ENCODE peak calls at places on chromosome 12, in four cellular contexts. W, N, S and T are unnamed samples.

GRCh38 chr12:75578546-75578945 is 67.1 kb upstream of the KRR1 start:
- DNase-seq in S (no peak), N (no peak), W (no peak), T (no peak)

GRCh38 chr12:19689801-19690472 is 250.6 kb downstream of the AEBP2 start:
- DNase-seq in W (no peak), N (no peak), S (peak; percentile 82), T (no peak)

GRCh38 chr12:121805800-121806555 is 2.2 kb downstream of the SETD1B start:
- DNase-seq in S (no peak), W (no peak), N (no peak), T (no peak)

GRCh38 chr12:104177663-104178501 is 37.7 kb upstream of the TXNRD1 start:
- DNase-seq in S (peak; percentile 26), N (peak; percentile 97), W (peak; percentile 97), T (peak; percentile 69)

GRCh38 chr12:92208613-92209121 is 63.0 kb upstream of the BTG1 start:
- DNase-seq in W (no peak), N (peak; percentile 31), S (no peak), T (no peak)

GRCh38 chr12:57740656-57741412 is 2.3 kb upstream of the AGAP2 start:
- DNase-seq in N (no peak), S (no peak), W (no peak), T (no peak)

GRCh38 chr12:57523706-57524614 is 1.3 kb downstream of the MBD6 start:
- DNase-seq in W (no peak), N (no peak), S (no peak), T (no peak)

GRCh38 chr12:81492131-81492720 is 266.9 kb downstream of the PPFIA2 start:
- DNase-seq in N (no peak), S (no peak), W (no peak), T (no peak)

GRCh38 chr12:56695327-56696101 is 7.4 kb upstream of the PTGES3 start:
- DNase-seq in W (no peak), N (peak; percentile 55), S (no peak), T (no peak)

GRCh38 chr12:81296556-81297305 is 218.9 kb downstream of the ACSS3 start:
- DNase-seq in S (no peak), W (no peak), N (peak; percentile 30), T (no peak)

GRCh38 chr12:96398422-96399080 is 1.7 kb downstream of the CDK17 start:
- DNase-seq in S (no peak), W (no peak), N (peak; percentile 39), T (no peak)

GRCh38 chr12:123671876-123672275 is 963 bp downstream of the TCTN2 start:
- DNase-seq in S (no peak), N (peak; percentile 71), W (no peak), T (no peak)

GRCh38 chr12:58502236-58502635 is 418.1 kb downstream of the LRIG3 start:
- DNase-seq in N (peak; percentile 25), W (no peak), S (no peak), T (no peak)

GRCh38 chr12:29681370-29681769 is 102.4 kb downstream of the TMTC1 start:
- DNase-seq in N (no peak), S (no peak), W (no peak), T (no peak)

GRCh38 chr12:13164859-13165577 is 31.5 kb upstream of the EMP1 start:
- DNase-seq in N (no peak), S (no peak), W (no peak), T (no peak)

GRCh38 chr12:49609059-49609874 is 3.8 kb upstream of the FAM186B start:
- DNase-seq in W (no peak), N (no peak), S (no peak), T (no peak)

GRCh38 chr12:119624971-119625370 is 31.4 kb downstream of the TMEM233 start:
- DNase-seq in W (no peak), N (no peak), S (no peak), T (no peak)

GRCh38 chr12:98533723-98534251 is 18.4 kb downstream of the TMPO start:
- DNase-seq in S (no peak), W (no peak), N (peak; percentile 36), T (no peak)

GRCh38 chr12:132296063-132296462 is 33.3 kb downstream of the GALNT9 start:
- DNase-seq in S (no peak), N (no peak), W (no peak), T (no peak)

GRCh38 chr12:8563383-8563782 is 22.7 kb upstream of the CLEC4E start:
- DNase-seq in N (no peak), S (no peak), W (no peak), T (no peak)

GRCh38 chr12:8564656-8565055 is 24.0 kb upstream of the CLEC4E start:
- DNase-seq in S (no peak), N (no peak), W (no peak), T (no peak)

GRCh38 chr12:8559676-8560075 is 19.0 kb upstream of the CLEC4E start:
- DNase-seq in W (no peak), S (no peak), N (no peak), T (no peak)

GRCh38 chr12:8560986-8561385 is 20.3 kb upstream of the CLEC4E start:
- DNase-seq in N (no peak), S (no peak), W (no peak), T (no peak)

DNA sequence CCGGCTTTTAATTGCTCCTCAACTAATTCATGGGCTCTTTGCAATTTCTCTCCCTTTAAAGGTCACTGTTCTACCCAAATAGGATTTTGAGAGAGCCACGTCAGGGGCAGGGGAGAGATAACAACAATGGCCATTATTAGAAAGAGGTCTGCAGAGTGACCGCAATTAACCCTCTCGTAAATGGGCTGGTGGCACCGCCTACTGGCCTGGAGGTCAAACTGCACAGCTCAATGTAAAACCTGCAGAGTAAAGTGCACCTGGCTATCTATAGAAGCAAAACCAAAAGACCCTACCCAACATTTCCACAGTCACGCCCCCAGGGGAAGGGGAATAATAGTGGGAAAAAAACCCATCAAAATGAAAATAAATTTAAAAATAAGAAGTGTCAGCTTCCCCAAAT is 21.6 kb upstream of the CLEC4E start:
- DNase-seq in N (no peak), S (no peak), W (no peak), T (no peak)
- TF ChIP-seq CTCF in N (no peak), S (no peak), W (no peak), T (no peak)

GRCh38 chr12:110001596-110001995 is 2.4 kb downstream of the ANKRD13A start:
- DNase-seq in N (peak; percentile 92), W (no peak), S (no peak), T (no peak)

GRCh38 chr12:109999983-110000505 is 814 bp downstream of the ANKRD13A start:
- DNase-seq in W (no peak), N (no peak), S (peak; percentile 36), T (no peak)

GRCh38 chr12:110004598-110004997 is 5.4 kb downstream of the ANKRD13A start:
- DNase-seq in W (no peak), S (no peak), N (no peak), T (no peak)

GRCh38 chr12:110005319-110005973 is 6.2 kb downstream of the ANKRD13A start:
- DNase-seq in S (no peak), N (no peak), W (no peak), T (no peak)

GRCh38 chr12:110002691-110003515 is 3.7 kb downstream of the ANKRD13A start:
- DNase-seq in S (no peak), N (peak; percentile 52), W (no peak), T (no peak)
- H3K4me3 ChIP-seq in S (no peak overlapping the region), N (no peak overlapping the region), W (no peak overlapping the region), T (no peak overlapping the region)

DNA sequence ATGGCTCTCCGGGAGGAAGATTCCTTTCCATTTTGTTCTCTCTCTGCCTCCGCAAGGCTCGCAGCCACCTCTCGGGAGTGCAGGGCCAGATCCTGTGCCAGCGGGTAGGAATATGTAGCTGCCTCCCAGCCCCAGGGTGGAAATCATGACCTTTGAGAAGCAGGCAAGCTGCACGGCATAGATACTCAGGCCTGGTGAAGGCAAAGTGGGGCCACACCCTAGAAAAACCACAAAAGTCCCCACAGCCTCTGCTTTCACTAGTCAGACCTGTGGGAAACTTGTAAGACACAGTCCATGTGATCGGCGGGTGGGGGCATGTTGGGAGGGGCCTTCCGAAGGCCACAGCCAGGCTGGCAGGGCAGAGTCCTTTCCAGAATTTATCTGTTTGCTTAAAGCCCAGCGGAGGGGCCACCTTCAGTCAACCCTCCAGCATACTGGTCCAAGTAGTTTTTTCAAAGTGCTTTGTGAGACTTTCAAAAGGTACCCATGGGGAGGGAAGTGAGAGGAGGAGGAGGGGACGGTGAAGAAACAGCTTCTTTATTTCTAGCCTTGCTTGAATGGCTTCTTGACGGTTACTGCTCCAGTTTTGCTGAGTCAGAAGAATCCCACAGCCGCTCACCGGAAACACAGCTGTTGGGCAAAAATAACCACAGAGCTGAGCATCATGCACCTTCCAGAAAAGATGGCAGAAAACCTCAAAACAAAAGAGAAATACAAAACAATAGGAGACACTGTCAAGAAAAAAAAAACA is at the start of gene MAP1LC3B2:
- DNase-seq in N (peak; percentile 39), S (peak; percentile 57), W (peak; percentile 76), T (peak; percentile 81)
- H3K27ac ChIP-seq in N (no peak within 1 kb of the TSS), S (peak within 1 kb of the TSS; percentile 50), W (peak within 1 kb of the TSS; percentile 58), T (peak within 1 kb of the TSS; percentile 63)

DNA sequence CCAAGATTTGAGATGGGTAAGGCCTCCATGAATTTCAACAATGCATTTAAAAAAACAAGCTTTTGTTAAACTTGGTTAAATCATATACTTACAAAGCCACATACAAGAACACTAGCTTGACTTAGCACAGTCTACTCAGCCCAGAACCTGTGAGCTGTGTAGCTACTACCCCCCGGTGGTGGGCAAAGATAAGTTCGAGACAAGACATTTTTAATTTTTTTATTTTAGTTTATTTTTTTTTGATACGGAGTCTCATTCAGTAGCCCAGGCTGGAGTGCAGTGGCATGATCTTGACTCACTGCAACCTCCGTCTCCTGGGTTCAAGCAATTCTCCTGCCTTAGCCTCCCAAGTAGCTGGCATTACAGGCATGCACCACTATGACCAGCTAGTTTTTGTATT is 3.7 kb upstream of the NECAP1 start:
- DNase-seq in W (no peak), S (no peak), N (peak; percentile 87), T (no peak)
- TF ChIP-seq CTCF in W (peak; percentile 7), S (no peak), N (peak; percentile 77), T (peak; percentile 39)

DNA sequence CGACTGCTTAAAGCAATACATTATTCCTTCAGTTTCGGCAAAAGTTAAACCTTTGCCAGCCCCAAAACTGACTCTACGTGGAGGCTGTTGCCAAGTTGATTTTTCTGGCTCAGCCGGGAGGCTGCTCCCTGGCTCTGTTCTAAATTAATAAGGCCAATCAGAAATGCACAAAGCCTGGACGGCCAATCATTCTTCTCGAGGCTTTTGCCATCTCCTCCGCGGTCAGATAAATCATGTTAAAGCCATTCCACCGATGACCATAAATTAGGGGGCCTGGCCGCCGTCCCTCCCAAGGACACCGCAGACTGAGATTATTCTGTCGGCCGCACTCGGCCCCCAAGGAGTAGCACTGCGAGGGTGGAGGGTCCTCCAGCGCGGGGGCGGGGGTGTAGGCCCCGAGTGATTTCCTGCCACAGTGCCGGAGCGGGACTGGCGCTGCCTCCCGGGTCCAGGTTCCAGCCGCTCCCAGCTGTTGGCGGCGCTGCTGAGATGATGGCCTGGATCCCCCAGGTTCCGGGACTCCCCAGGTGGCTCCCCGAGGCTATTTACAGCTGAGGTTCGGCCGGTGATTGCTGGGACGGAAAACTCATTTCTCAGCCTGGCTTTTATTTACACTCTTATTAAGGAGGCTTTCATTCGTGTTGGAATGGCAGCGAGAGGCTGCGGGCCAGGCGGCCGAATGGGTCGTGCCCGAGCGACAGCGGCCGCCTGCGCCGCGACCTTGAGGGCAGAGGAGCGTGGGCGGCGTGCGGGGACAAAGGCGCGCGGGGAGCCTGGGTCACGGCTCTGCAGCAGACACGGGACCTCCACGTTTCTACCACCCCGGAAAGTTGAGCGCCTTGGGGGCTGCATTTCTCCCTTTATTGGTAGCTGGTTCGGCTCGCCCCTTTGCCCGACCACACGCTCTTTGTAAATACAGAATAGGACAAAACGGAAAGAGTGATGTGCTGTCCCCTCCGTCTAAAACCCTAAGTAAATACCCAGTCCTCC is 165.2 kb downstream of the MON2 start:
- DNase-seq in W (peak; percentile 81), N (peak; percentile 61), S (peak; percentile 48), T (peak; percentile 79)
- H3K4me3 ChIP-seq in W (peak overlapping the region; percentile 54), N (peak overlapping the region; percentile 50), S (peak overlapping the region; percentile 13), T (peak overlapping the region; percentile 54)